ENCODE peak calls at places on chromosomes 4 and X, in four cellular contexts. G is IMR-90, L is neuronal stem cell, X is mesenchymal stem cell. U is an unnamed sample.
A peak's percentile ranks its signal among the peaks of the same experiment; 100 is the strongest.

GRCh38 chrX:50333308-50333707 is 128.7 kb downstream of the CCNB3 start:
- DNase-seq in L (no peak), X (no peak), G (no peak), U (no peak)

GRCh38 chr4:3392319-3392718 is 49.4 kb upstream of the HGFAC start:
- DNase-seq in G (no peak), X (no peak), L (no peak), U (no peak)

GRCh38 chr4:88075336-88075735 is 67.9 kb downstream of the PKD2 start:
- DNase-seq in L (no peak), X (no peak), G (no peak), U (no peak)

GRCh38 chr4:152398060-152398459 is 137.8 kb downstream of the FBXW7 start:
- DNase-seq in X (peak; percentile 42), G (peak; percentile 29), L (no peak), U (no peak)

GRCh38 chr4:97938141-97938540 is 205.1 kb downstream of the STPG2 start:
- DNase-seq in G (no peak), L (no peak), X (no peak), U (no peak)

GRCh38 chr4:84691170-84691691 is 108.3 kb downstream of the CDS1 start:
- DNase-seq in X (peak; percentile 95), G (peak; percentile 94), L (no peak), U (peak; percentile 40)

GRCh38 chr4:39548425-39549067 is 21.3 kb upstream of the UGDH start:
- DNase-seq in L (no peak), X (peak; percentile 29), G (peak; percentile 45), U (no peak)

GRCh38 chrX:49037883-49038475 is 5.2 kb downstream of the TFE3 start:
- DNase-seq in G (peak; percentile 81), L (no peak), X (peak; percentile 60), U (no peak)

GRCh38 chrX:143634701-143635442 is 1.0 kb downstream of the SLITRK4 start:
- DNase-seq in G (no peak), L (peak; percentile 49), X (peak; percentile 28), U (no peak)

GRCh38 chr4:1045193-1045594 is 33.8 kb downstream of the FGFRL1 start:
- DNase-seq in L (no peak), X (no peak), G (no peak), U (no peak)

GRCh38 chrX:33336783-33337182 is 125.4 kb upstream of the DMD start:
- DNase-seq in L (no peak), G (peak; percentile 29), X (peak; percentile 6), U (peak; percentile 26)

GRCh38 chr4:47493238-47494123 is 8.4 kb downstream of the ATP10D start:
- DNase-seq in G (no peak), X (no peak), L (no peak), U (no peak)
- H2BK5ac ChIP-seq in G (no peak overlapping the region), X (no peak overlapping the region), L (no peak overlapping the region), U (no peak overlapping the region)

DNA sequence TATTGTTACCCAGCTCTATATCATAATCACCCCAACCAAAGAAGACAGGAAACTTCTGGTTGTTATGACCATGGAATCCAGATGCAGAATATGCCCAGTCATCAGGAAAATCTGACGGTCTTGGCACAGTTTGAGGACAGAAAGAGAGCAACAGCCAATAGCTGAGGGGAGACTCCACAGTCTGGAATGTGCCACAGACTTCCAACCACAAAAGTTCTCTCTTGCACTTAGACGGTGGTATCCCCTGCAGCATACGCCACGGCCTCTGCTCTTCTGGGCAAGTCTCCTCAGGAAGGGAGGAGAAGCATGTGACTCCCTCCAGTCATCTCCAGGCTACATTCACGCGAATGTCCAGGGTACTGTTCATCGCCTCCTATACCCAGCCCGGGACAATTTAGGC is 18.4 kb downstream of the ZNF827 start:
- DNase-seq in L (no peak), X (peak; percentile 57), G (peak; percentile 93), U (no peak)
- H2BK5ac ChIP-seq in L (no peak overlapping the region), X (no peak overlapping the region), G (no peak overlapping the region), U (no peak overlapping the region)

DNA sequence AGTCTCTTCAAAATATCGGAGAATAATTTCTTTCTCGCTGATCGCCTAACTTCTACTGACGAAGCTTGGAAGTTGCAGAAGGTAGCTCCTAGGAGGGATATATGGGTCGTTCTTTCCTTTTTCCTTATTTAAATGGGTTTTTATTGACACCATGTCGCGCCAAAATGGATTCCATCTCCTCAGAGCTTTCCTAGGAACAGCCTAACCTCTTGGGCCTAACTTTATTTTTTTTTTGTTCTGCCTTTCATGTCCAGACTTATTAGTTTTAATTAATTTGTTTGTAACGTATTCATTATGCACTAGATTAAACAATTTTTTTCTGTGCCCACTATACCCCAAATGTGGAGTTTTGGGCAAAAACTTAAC is 359.4 kb upstream of the ZCCHC13 start:
- DNase-seq in L (no peak), G (peak; percentile 6), X (no peak), U (peak; percentile 23)
- H2BK5ac ChIP-seq in L (no peak overlapping the region), G (peak overlapping the region; percentile 70), X (no peak overlapping the region), U (no peak overlapping the region)

DNA sequence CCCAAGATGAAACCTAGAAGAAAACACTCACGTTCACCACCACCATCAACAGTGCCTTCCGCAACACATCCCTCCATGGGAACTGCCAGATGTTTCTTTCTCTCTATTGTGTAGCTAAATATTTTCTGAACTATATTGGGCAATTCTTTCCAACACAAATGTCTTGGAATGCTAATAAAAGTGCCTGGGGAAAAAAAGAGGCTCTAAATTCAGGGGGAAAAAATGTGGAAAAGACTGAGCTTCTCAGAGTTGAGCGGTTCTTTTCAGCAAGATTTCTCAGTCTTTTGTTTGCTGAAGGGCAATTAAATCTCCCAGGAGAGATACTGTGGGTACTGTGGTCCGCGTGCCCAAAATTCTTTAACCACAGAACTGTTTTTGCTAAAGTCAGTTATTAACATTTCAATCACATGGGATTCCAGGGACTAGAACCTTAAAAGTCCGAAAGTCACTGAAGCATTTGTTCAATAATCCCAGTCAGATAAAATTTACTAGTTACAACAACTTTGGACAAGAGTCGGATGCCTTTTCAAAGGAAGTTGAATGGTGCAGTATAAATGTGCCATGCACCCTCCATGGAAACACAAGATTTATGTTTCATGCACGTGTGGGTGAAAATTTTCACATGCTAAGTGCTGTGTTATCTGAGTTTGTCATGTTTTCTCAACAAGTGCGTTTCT is 52.0 kb upstream of the DHRSX start:
- DNase-seq in L (no peak), G (no peak), X (no peak), U (no peak)
- H2BK5ac ChIP-seq in L (no peak overlapping the region), G (no peak overlapping the region), X (no peak overlapping the region), U (no peak overlapping the region)

U was measured in mesendoderm.